ENCODE peak calls at places on chromosomes 2 and 18, in six cellular contexts. One of them, this sample, is unnamed.

GRCh38 chr2:227363756-227364155 is 15.3 kb downstream of the TM4SF20 start:
- DNase-seq in iris pigment epithelial cell: peak; percentile 64
- DNase-seq in HuH-7.5: no peak
- DNase-seq in GM12865: peak; percentile 17
- DNase-seq in NCI-H1092 treated with DMSO at 0.1 percent for 48 hours: no peak
- DNase-seq in stimulated activated CD4-positive, alpha-beta T cell treated with anti-CD3 and anti-CD28 coated beads, Interleukin-2, amount 100 ng/mL, for 48 hours: no peak
- DNase-seq in this sample: no peak

GRCh38 chr2:99635710-99636431 is 146.1 kb upstream of the REV1 start:
- DNase-seq in iris pigment epithelial cell: no peak
- DNase-seq in NCI-H1092 treated with DMSO at 0.1 percent for 48 hours: no peak
- DNase-seq in stimulated activated CD4-positive, alpha-beta T cell treated with anti-CD3 and anti-CD28 coated beads, Interleukin-2, amount 100 ng/mL, for 48 hours: no peak
- DNase-seq in GM12865: no peak
- DNase-seq in HuH-7.5: no peak
- DNase-seq in this sample: no peak

GRCh38 chr18:70415823-70416488 is 127.1 kb downstream of the SOCS6 start:
- DNase-seq in NCI-H1092 treated with DMSO at 0.1 percent for 48 hours: no peak
- DNase-seq in iris pigment epithelial cell: no peak
- DNase-seq in HuH-7.5: no peak
- DNase-seq in GM12865: no peak
- DNase-seq in stimulated activated CD4-positive, alpha-beta T cell treated with anti-CD3 and anti-CD28 coated beads, Interleukin-2, amount 100 ng/mL, for 48 hours: no peak
- DNase-seq in this sample: no peak

GRCh38 chr18:21669736-21670135 is 34.8 kb downstream of the ABHD3 start:
- DNase-seq in stimulated activated CD4-positive, alpha-beta T cell treated with anti-CD3 and anti-CD28 coated beads, Interleukin-2, amount 100 ng/mL, for 48 hours: no peak
- DNase-seq in NCI-H1092 treated with DMSO at 0.1 percent for 48 hours: no peak
- DNase-seq in HuH-7.5: no peak
- DNase-seq in iris pigment epithelial cell: no peak
- DNase-seq in GM12865: no peak
- DNase-seq in this sample: no peak

GRCh38 chr2:235854276-235854675 is 313.9 kb downstream of the GBX2 start:
- DNase-seq in iris pigment epithelial cell: no peak
- DNase-seq in stimulated activated CD4-positive, alpha-beta T cell treated with anti-CD3 and anti-CD28 coated beads, Interleukin-2, amount 100 ng/mL, for 48 hours: no peak
- DNase-seq in GM12865: no peak
- DNase-seq in NCI-H1092 treated with DMSO at 0.1 percent for 48 hours: no peak
- DNase-seq in HuH-7.5: no peak
- DNase-seq in this sample: no peak

GRCh38 chr2:164456599-164456998 is 164.7 kb downstream of the GRB14 start:
- DNase-seq in iris pigment epithelial cell: peak; percentile 7
- DNase-seq in GM12865: peak; percentile 3
- DNase-seq in stimulated activated CD4-positive, alpha-beta T cell treated with anti-CD3 and anti-CD28 coated beads, Interleukin-2, amount 100 ng/mL, for 48 hours: no peak
- DNase-seq in HuH-7.5: no peak
- DNase-seq in NCI-H1092 treated with DMSO at 0.1 percent for 48 hours: peak; percentile 81
- DNase-seq in this sample: no peak

GRCh38 chr2:86675611-86676015 is 44.5 kb upstream of the RMND5A start:
- DNase-seq in GM12865: peak; percentile 7
- DNase-seq in NCI-H1092 treated with DMSO at 0.1 percent for 48 hours: no peak
- DNase-seq in stimulated activated CD4-positive, alpha-beta T cell treated with anti-CD3 and anti-CD28 coated beads, Interleukin-2, amount 100 ng/mL, for 48 hours: no peak
- DNase-seq in iris pigment epithelial cell: no peak
- DNase-seq in HuH-7.5: no peak
- DNase-seq in this sample: no peak

GRCh38 chr18:70289351-70290330 is 796 bp downstream of the SOCS6 start:
- DNase-seq in stimulated activated CD4-positive, alpha-beta T cell treated with anti-CD3 and anti-CD28 coated beads, Interleukin-2, amount 100 ng/mL, for 48 hours: no peak
- DNase-seq in NCI-H1092 treated with DMSO at 0.1 percent for 48 hours: peak; percentile 57
- DNase-seq in HuH-7.5: peak; percentile 24
- DNase-seq in GM12865: peak; percentile 57
- DNase-seq in iris pigment epithelial cell: peak; percentile 50
- DNase-seq in this sample: no peak

GRCh38 chr2:218807626-218808025 is 24.0 kb downstream of the PRKAG3 start:
- DNase-seq in iris pigment epithelial cell: peak; percentile 28
- DNase-seq in HuH-7.5: no peak
- DNase-seq in stimulated activated CD4-positive, alpha-beta T cell treated with anti-CD3 and anti-CD28 coated beads, Interleukin-2, amount 100 ng/mL, for 48 hours: no peak
- DNase-seq in NCI-H1092 treated with DMSO at 0.1 percent for 48 hours: no peak
- DNase-seq in GM12865: no peak
- DNase-seq in this sample: no peak

GRCh38 chr18:23538870-23539269 is 35.6 kb downstream of the RMC1 start:
- DNase-seq in GM12865: no peak
- DNase-seq in iris pigment epithelial cell: peak; percentile 88
- DNase-seq in stimulated activated CD4-positive, alpha-beta T cell treated with anti-CD3 and anti-CD28 coated beads, Interleukin-2, amount 100 ng/mL, for 48 hours: no peak
- DNase-seq in HuH-7.5: no peak
- DNase-seq in NCI-H1092 treated with DMSO at 0.1 percent for 48 hours: no peak
- DNase-seq in this sample: no peak

GRCh38 chr2:20015482-20016083 is 3.1 kb upstream of the MATN3 start:
- DNase-seq in iris pigment epithelial cell: peak; percentile 56
- DNase-seq in stimulated activated CD4-positive, alpha-beta T cell treated with anti-CD3 and anti-CD28 coated beads, Interleukin-2, amount 100 ng/mL, for 48 hours: no peak
- DNase-seq in NCI-H1092 treated with DMSO at 0.1 percent for 48 hours: peak; percentile 29
- DNase-seq in GM12865: peak; percentile 45
- DNase-seq in HuH-7.5: peak; percentile 58
- DNase-seq in this sample: no peak

GRCh38 chr2:219457784-219458369 is 23.2 kb downstream of the SPEG start:
- DNase-seq in iris pigment epithelial cell: no peak
- DNase-seq in HuH-7.5: no peak
- DNase-seq in stimulated activated CD4-positive, alpha-beta T cell treated with anti-CD3 and anti-CD28 coated beads, Interleukin-2, amount 100 ng/mL, for 48 hours: no peak
- DNase-seq in NCI-H1092 treated with DMSO at 0.1 percent for 48 hours: no peak
- DNase-seq in GM12865: peak; percentile 25
- DNase-seq in this sample: no peak

GRCh38 chr2:66853585-66853984 is 418.7 kb downstream of the MEIS1 start:
- DNase-seq in iris pigment epithelial cell: peak; percentile 22
- DNase-seq in stimulated activated CD4-positive, alpha-beta T cell treated with anti-CD3 and anti-CD28 coated beads, Interleukin-2, amount 100 ng/mL, for 48 hours: no peak
- DNase-seq in HuH-7.5: no peak
- DNase-seq in GM12865: no peak
- DNase-seq in NCI-H1092 treated with DMSO at 0.1 percent for 48 hours: no peak
- DNase-seq in this sample: no peak

GRCh38 chr2:98959759-98960507 is 23.9 kb upstream of the CRACDL start:
- DNase-seq in HuH-7.5: no peak
- DNase-seq in stimulated activated CD4-positive, alpha-beta T cell treated with anti-CD3 and anti-CD28 coated beads, Interleukin-2, amount 100 ng/mL, for 48 hours: no peak
- DNase-seq in GM12865: no peak
- DNase-seq in iris pigment epithelial cell: no peak
- DNase-seq in NCI-H1092 treated with DMSO at 0.1 percent for 48 hours: no peak
- DNase-seq in this sample: no peak

GRCh38 chr2:137525644-137526190 is 438.6 kb upstream of the HNMT start:
- DNase-seq in HuH-7.5: no peak
- DNase-seq in GM12865: no peak
- DNase-seq in stimulated activated CD4-positive, alpha-beta T cell treated with anti-CD3 and anti-CD28 coated beads, Interleukin-2, amount 100 ng/mL, for 48 hours: no peak
- DNase-seq in iris pigment epithelial cell: no peak
- DNase-seq in NCI-H1092 treated with DMSO at 0.1 percent for 48 hours: peak; percentile 9
- DNase-seq in this sample: no peak

GRCh38 chr2:205712508-205712907 is 30.2 kb downstream of the NRP2 start:
- DNase-seq in NCI-H1092 treated with DMSO at 0.1 percent for 48 hours: no peak
- DNase-seq in GM12865: peak; percentile 53
- DNase-seq in HuH-7.5: no peak
- DNase-seq in stimulated activated CD4-positive, alpha-beta T cell treated with anti-CD3 and anti-CD28 coated beads, Interleukin-2, amount 100 ng/mL, for 48 hours: no peak
- DNase-seq in iris pigment epithelial cell: peak; percentile 85
- DNase-seq in this sample: no peak

GRCh38 chr2:187541086-187542085 is 12.8 kb downstream of the TFPI start:
- DNase-seq in stimulated activated CD4-positive, alpha-beta T cell treated with anti-CD3 and anti-CD28 coated beads, Interleukin-2, amount 100 ng/mL, for 48 hours: no peak
- DNase-seq in iris pigment epithelial cell: peak; percentile 97
- DNase-seq in GM12865: no peak
- DNase-seq in HuH-7.5: no peak
- DNase-seq in NCI-H1092 treated with DMSO at 0.1 percent for 48 hours: no peak
- DNase-seq in this sample: no peak

This sample was measured in dorsolateral prefrontal cortex.